ENCODE peak calls at places on chromosome 12, in five cellular contexts. T is NB4, D is Peyer's patch, O is transverse colon, G is tibial nerve. S is an unnamed sample.

GRCh38 chr12:49968431-49968830 is 4.3 kb upstream of the AQP6 start:
- DNase-seq in T (no peak), D (no peak), O (no peak), G (no peak), S (no peak)

GRCh38 chr12:106145539-106146447 is 7.0 kb upstream of the NUAK1 start:
- DNase-seq in T (no peak), D (no peak), O (peak; percentile 74), G (no peak), S (no peak)

GRCh38 chr12:47990351-47991105 is 13.7 kb downstream of the COL2A1 start:
- DNase-seq in T (peak; percentile 67), D (peak; percentile 64), O (no peak), G (no peak), S (peak; percentile 15)

GRCh38 chr12:117643971-117644370 is 282.5 kb upstream of the NOS1 start:
- DNase-seq in T (no peak), D (no peak), O (no peak), G (no peak), S (no peak)

GRCh38 chr12:52378091-52378490 is 7.4 kb downstream of the KRT84 start:
- DNase-seq in T (no peak), D (no peak), O (no peak), G (no peak), S (no peak)

GRCh38 chr12:113190761-113191160 is 5.2 kb downstream of the RITA1 start:
- DNase-seq in T (peak; percentile 69), D (no peak), O (no peak), G (no peak), S (no peak)

GRCh38 chr12:2360630-2361170 is 307.9 kb downstream of the CACNA1C start:
- DNase-seq in T (peak; percentile 30), D (no peak), O (no peak), G (no peak), S (no peak)

GRCh38 chr12:121983546-121984205 is 38.0 kb upstream of the BCL7A start:
- DNase-seq in T (no peak), D (no peak), O (no peak), G (no peak), S (no peak)

GRCh38 chr12:78060186-78060585 is 229.5 kb downstream of the NAV3 start:
- DNase-seq in T (no peak), D (no peak), O (no peak), G (no peak), S (no peak)

GRCh38 chr12:129190827-129191226 is 337.5 kb downstream of the GLT1D1 start:
- DNase-seq in T (no peak), D (no peak), O (no peak), G (no peak), S (no peak)
- TF ChIP-seq CTCF in T (no peak), D (no peak), O (no peak), G (no peak), S (no peak)

GRCh38 chr12:75389706-75390105 is 1.2 kb upstream of the GLIPR1L2 start:
- DNase-seq in T (no peak), D (no peak), O (no peak), G (no peak), S (no peak)
- H3K4me3 ChIP-seq in T (peak overlapping the region; percentile 66), D (peak overlapping the region; percentile 72), O (no peak overlapping the region), G (no peak overlapping the region), S (no peak overlapping the region)

DNA sequence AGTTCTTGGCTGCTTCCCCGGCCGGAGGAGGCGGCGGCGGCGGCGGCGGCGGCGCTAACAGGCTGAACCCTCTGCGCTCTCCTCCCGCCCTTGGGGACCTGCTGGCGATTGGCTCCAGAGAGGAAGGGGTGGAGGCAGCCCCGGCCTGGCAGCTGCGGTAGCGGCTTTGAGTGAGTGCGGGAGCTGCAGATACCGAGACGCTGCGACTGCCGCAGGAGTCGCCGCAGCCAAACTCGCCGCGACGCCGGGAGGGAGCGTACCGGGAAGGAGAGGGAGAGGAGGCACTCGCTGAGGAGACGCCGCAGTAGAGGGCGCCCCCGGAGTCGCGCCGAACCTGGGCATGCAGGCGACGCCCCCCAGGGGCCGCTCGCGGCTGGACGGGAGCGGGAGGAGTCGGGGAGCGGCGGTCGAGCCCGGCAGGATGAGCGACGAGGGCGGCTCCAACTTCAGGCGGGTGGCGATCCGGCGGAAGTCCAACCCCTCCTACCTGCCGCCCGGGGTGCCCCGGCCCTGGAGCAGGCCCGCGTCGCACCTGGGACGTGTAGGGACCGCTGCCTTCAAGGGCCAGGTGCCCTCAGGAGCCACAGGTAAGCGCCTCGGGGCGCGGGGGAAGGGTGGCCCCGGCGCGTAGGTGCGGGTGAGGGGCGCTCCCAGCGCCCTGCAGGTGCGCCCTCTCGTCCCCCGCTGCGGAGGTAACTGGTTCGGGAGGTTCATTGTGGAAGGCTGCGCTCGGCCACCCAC is at the start of gene FGD4:
- DNase-seq in T (peak; percentile 93), D (peak; percentile 44), O (peak; percentile 41), G (peak; percentile 69), S (peak; percentile 94)
- TF ChIP-seq POLR2A in T (no peak), D (peak; percentile 98), O (peak; percentile 98), G (peak; percentile 69), S (no peak)

GRCh38 chr12:20950248-20950647 is 139.7 kb downstream of the SLCO1B3 start:
- DNase-seq in T (peak; percentile 78), D (no peak), O (no peak), G (no peak), S (no peak)
- TF ChIP-seq CTCF in T (peak; percentile 85), D (peak; percentile 24), O (peak; percentile 46), G (no peak), S (no peak)

DNA sequence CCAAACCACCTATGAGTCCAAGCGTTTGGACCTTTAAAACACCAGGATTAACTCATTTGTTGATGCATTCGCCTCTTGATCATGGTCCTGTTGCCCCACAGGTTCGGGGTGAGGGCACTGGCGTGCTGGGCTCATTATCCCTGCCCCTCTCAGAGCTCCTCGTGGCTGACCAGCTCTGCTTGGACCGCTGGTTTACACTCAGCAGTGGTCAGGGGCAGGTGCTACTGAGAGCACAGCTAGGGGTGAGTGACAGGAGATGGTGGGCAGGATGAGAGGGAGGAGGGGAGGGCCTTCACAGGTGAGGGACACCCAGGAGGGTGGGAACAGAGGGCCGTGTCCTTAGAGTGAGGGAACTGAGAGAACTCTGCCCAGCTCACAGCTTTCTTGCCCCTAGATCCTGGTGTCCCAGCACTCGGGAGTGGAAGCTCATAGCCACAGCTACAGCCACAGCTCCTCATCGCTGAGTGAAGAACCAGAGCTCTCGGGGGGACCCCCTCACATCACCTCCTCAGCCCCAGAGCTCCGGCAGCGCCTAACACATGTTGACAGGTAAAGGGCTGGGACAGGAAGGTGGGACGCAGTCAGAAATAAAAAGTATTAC is 10.1 kb upstream of the MYL6B start:
- DNase-seq in T (no peak), D (no peak), O (no peak), G (no peak), S (no peak)
- H3K4me3 ChIP-seq in T (no peak overlapping the region), D (no peak overlapping the region), O (no peak overlapping the region), G (no peak overlapping the region), S (no peak overlapping the region)

S was measured in lower leg skin.